ENCODE peak calls at places on chromosomes 6 and 20, in ten cellular contexts. One of them, this sample, is unnamed.
A peak's percentile ranks its signal among the peaks of the same experiment; 100 is the strongest.

GRCh38 chr6:17086469-17086868 is 15.4 kb upstream of the STMND1 start:
- DNase-seq in dorsolateral prefrontal cortex: peak; percentile 56
- DNase-seq in psoas muscle: no peak
- DNase-seq in heart right ventricle: no peak
- DNase-seq in left lung: no peak
- DNase-seq in astrocyte: peak; percentile 49
- DNase-seq in mesenchymal stem cell: peak; percentile 78
- DNase-seq in brain microvascular endothelial cell: peak; percentile 80
- DNase-seq in Panc1: peak; percentile 57
- DNase-seq in bronchial epithelial cell: peak; percentile 72
- DNase-seq in this sample: peak; percentile 69

GRCh38 chr20:48610996-48611395 is 216.8 kb downstream of the PREX1 start:
- DNase-seq in dorsolateral prefrontal cortex: no peak
- DNase-seq in psoas muscle: no peak
- DNase-seq in heart right ventricle: no peak
- DNase-seq in left lung: no peak
- DNase-seq in astrocyte: no peak
- DNase-seq in mesenchymal stem cell: no peak
- DNase-seq in brain microvascular endothelial cell: no peak
- DNase-seq in Panc1: no peak
- DNase-seq in bronchial epithelial cell: no peak
- DNase-seq in this sample: no peak

GRCh38 chr20:37711001-37711400 is 17.2 kb downstream of the CTNNBL1 start:
- DNase-seq in dorsolateral prefrontal cortex: no peak
- DNase-seq in psoas muscle: no peak
- DNase-seq in heart right ventricle: no peak
- DNase-seq in left lung: no peak
- DNase-seq in astrocyte: no peak
- DNase-seq in mesenchymal stem cell: peak; percentile 32
- DNase-seq in brain microvascular endothelial cell: no peak
- DNase-seq in Panc1: no peak
- DNase-seq in bronchial epithelial cell: peak; percentile 48
- DNase-seq in this sample: no peak

GRCh38 chr6:31844507-31844906 is 17.0 kb downstream of the HSPA1B start:
- DNase-seq in dorsolateral prefrontal cortex: no peak
- DNase-seq in psoas muscle: no peak
- DNase-seq in heart right ventricle: no peak
- DNase-seq in left lung: no peak
- DNase-seq in astrocyte: no peak
- DNase-seq in mesenchymal stem cell: no peak
- DNase-seq in brain microvascular endothelial cell: no peak
- DNase-seq in Panc1: no peak
- DNase-seq in bronchial epithelial cell: no peak
- DNase-seq in this sample: no peak

GRCh38 chr6:152360016-152360415 is 277.1 kb downstream of the SYNE1 start:
- DNase-seq in dorsolateral prefrontal cortex: no peak
- DNase-seq in psoas muscle: no peak
- DNase-seq in heart right ventricle: no peak
- DNase-seq in left lung: no peak
- DNase-seq in astrocyte: no peak
- DNase-seq in mesenchymal stem cell: no peak
- DNase-seq in brain microvascular endothelial cell: no peak
- DNase-seq in Panc1: no peak
- DNase-seq in bronchial epithelial cell: no peak
- DNase-seq in this sample: no peak

GRCh38 chr20:63147532-63147931 is 68.4 kb downstream of the YTHDF1 start:
- DNase-seq in dorsolateral prefrontal cortex: no peak
- DNase-seq in psoas muscle: no peak
- DNase-seq in heart right ventricle: no peak
- DNase-seq in left lung: no peak
- DNase-seq in astrocyte: no peak
- DNase-seq in mesenchymal stem cell: no peak
- DNase-seq in brain microvascular endothelial cell: no peak
- DNase-seq in Panc1: no peak
- DNase-seq in bronchial epithelial cell: no peak
- DNase-seq in this sample: no peak

GRCh38 chr6:34810936-34811632 is 19.2 kb downstream of the BLTP3A start:
- DNase-seq in dorsolateral prefrontal cortex: no peak
- DNase-seq in psoas muscle: no peak
- DNase-seq in heart right ventricle: no peak
- DNase-seq in left lung: no peak
- DNase-seq in astrocyte: no peak
- DNase-seq in mesenchymal stem cell: no peak
- DNase-seq in brain microvascular endothelial cell: no peak
- DNase-seq in Panc1: peak; percentile 41
- DNase-seq in bronchial epithelial cell: peak; percentile 85
- DNase-seq in this sample: peak; percentile 65

GRCh38 chr6:131134950-131135243 is 370 bp upstream of the AKAP7 start:
- DNase-seq in dorsolateral prefrontal cortex: no peak
- DNase-seq in psoas muscle: no peak
- DNase-seq in heart right ventricle: no peak
- DNase-seq in left lung: no peak
- DNase-seq in astrocyte: no peak
- DNase-seq in mesenchymal stem cell: no peak
- DNase-seq in brain microvascular endothelial cell: no peak
- DNase-seq in Panc1: peak; percentile 22
- DNase-seq in bronchial epithelial cell: no peak
- DNase-seq in this sample: no peak

GRCh38 chr6:122459240-122459639 is 12.4 kb downstream of the SERINC1 start:
- DNase-seq in dorsolateral prefrontal cortex: no peak
- DNase-seq in psoas muscle: no peak
- DNase-seq in heart right ventricle: no peak
- DNase-seq in left lung: no peak
- DNase-seq in astrocyte: no peak
- DNase-seq in mesenchymal stem cell: no peak
- DNase-seq in brain microvascular endothelial cell: no peak
- DNase-seq in Panc1: no peak
- DNase-seq in bronchial epithelial cell: peak; percentile 26
- DNase-seq in this sample: no peak

GRCh38 chr6:110665600-110665999 is 149.7 kb downstream of the CDK19 start:
- DNase-seq in dorsolateral prefrontal cortex: no peak
- DNase-seq in psoas muscle: no peak
- DNase-seq in heart right ventricle: no peak
- DNase-seq in left lung: no peak
- DNase-seq in astrocyte: no peak
- DNase-seq in mesenchymal stem cell: no peak
- DNase-seq in brain microvascular endothelial cell: no peak
- DNase-seq in Panc1: no peak
- DNase-seq in bronchial epithelial cell: no peak
- DNase-seq in this sample: no peak

DNA sequence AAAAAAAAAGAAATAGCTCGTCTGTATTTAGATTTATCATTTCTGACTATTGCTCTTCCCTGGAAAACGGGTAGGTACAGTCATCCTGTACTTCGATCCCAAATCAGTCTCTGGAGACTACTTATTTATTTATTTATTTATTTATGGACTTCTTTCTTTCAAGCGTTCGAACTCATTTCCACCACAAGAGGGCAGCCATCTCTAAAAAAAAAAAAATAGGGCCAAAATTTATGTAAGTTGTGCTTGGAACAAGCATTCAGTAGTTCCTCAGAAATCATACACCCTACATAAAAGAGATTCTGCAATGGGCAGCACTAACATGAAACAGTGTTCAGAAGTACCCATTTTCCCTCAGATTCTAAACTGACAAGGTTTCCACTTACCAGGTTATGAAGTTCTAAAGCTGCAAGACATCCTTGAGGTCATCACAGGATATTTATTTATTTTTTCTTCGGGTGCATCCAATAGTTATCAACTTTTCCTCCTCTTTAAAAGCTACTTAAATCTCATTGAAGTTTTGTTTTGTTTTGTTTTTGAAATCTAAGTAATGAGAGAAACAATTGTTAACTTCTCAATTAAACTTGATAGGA is 1.9 kb upstream of the BMP2 start:
- DNase-seq in dorsolateral prefrontal cortex: no peak
- DNase-seq in psoas muscle: no peak
- DNase-seq in heart right ventricle: no peak
- DNase-seq in left lung: no peak
- DNase-seq in astrocyte: peak; percentile 31
- DNase-seq in mesenchymal stem cell: peak; percentile 77
- DNase-seq in brain microvascular endothelial cell: peak; percentile 27
- DNase-seq in Panc1: no peak
- DNase-seq in bronchial epithelial cell: peak; percentile 65
- DNase-seq in this sample: peak; percentile 13
- H3K27me3 ChIP-seq in dorsolateral prefrontal cortex: no peaks in the 10 kb centered on the region
- H3K27me3 ChIP-seq in psoas muscle: peaks cover 3% of the 10 kb centered on the region
- H3K27me3 ChIP-seq in heart right ventricle: peaks cover 7% of the 10 kb centered on the region
- H3K27me3 ChIP-seq in left lung: peaks cover 43% of the 10 kb centered on the region
- H3K27me3 ChIP-seq in astrocyte: no peaks in the 10 kb centered on the region
- H3K27me3 ChIP-seq in mesenchymal stem cell: peaks cover 40% of the 10 kb centered on the region
- H3K27me3 ChIP-seq in brain microvascular endothelial cell: no peaks in the 10 kb centered on the region
- H3K27me3 ChIP-seq in Panc1: peaks cover 3% of the 10 kb centered on the region
- H3K27me3 ChIP-seq in bronchial epithelial cell: no peaks in the 10 kb centered on the region
- H3K27me3 ChIP-seq in this sample: no peaks in the 10 kb centered on the region

DNA sequence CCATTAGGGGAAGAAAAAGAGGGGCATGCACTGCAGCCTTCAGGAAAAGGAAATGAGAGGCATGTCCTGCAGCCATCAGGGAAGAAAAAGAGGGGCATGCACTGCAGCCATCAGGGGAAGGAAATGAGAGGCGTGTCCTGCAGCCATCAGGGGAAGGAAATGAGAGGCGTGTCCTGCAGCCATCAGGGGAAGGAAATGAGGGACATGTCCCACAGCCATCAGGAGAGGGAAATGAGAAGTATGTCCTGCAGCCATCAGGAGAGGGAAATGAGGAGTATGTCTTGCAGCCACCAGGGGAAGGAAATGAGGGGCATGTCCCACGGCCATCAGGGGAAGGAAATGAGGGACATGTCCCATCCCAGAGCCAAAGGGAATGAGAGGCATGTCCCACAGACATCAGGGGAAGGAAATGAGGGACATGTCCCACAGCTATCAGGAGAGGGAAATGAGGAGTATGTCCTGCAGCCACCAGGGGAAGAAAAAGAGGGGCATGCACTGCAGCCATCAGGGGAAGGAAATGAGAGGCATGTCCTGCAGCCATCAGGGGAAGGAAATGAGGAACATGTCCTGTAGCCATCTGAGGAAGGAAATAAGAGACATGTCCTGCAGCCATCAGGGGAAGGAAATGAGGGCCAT is 52.0 kb downstream of the PSMB1 start:
- DNase-seq in dorsolateral prefrontal cortex: no peak
- DNase-seq in psoas muscle: no peak
- DNase-seq in heart right ventricle: no peak
- DNase-seq in left lung: no peak
- DNase-seq in astrocyte: no peak
- DNase-seq in mesenchymal stem cell: no peak
- DNase-seq in brain microvascular endothelial cell: no peak
- DNase-seq in Panc1: no peak
- DNase-seq in bronchial epithelial cell: no peak
- DNase-seq in this sample: no peak
- H3K27me3 ChIP-seq in dorsolateral prefrontal cortex: no peaks in the 10 kb centered on the region
- H3K27me3 ChIP-seq in psoas muscle: peaks cover 1% of the 10 kb centered on the region
- H3K27me3 ChIP-seq in heart right ventricle: peaks cover 15% of the 10 kb centered on the region
- H3K27me3 ChIP-seq in left lung: peaks cover 22% of the 10 kb centered on the region
- H3K27me3 ChIP-seq in astrocyte: no peaks in the 10 kb centered on the region
- H3K27me3 ChIP-seq in mesenchymal stem cell: peaks cover 14% of the 10 kb centered on the region
- H3K27me3 ChIP-seq in brain microvascular endothelial cell: no peaks in the 10 kb centered on the region
- H3K27me3 ChIP-seq in Panc1: peaks cover 11% of the 10 kb centered on the region
- H3K27me3 ChIP-seq in bronchial epithelial cell: no peaks in the 10 kb centered on the region
- H3K27me3 ChIP-seq in this sample: peaks cover 19% of the 10 kb centered on the region

GRCh38 chr6:40169878-40170277 is 235.6 kb upstream of the MOCS1 start:
- DNase-seq in dorsolateral prefrontal cortex: no peak
- DNase-seq in psoas muscle: no peak
- DNase-seq in heart right ventricle: no peak
- DNase-seq in left lung: no peak
- DNase-seq in astrocyte: no peak
- DNase-seq in mesenchymal stem cell: no peak
- DNase-seq in brain microvascular endothelial cell: no peak
- DNase-seq in Panc1: no peak
- DNase-seq in bronchial epithelial cell: no peak
- DNase-seq in this sample: no peak

GRCh38 chr6:40164345-40164755 is 230.1 kb upstream of the MOCS1 start:
- DNase-seq in dorsolateral prefrontal cortex: peak; percentile 69
- DNase-seq in psoas muscle: peak; percentile 13
- DNase-seq in heart right ventricle: no peak
- DNase-seq in left lung: no peak
- DNase-seq in astrocyte: no peak
- DNase-seq in mesenchymal stem cell: no peak
- DNase-seq in brain microvascular endothelial cell: no peak
- DNase-seq in Panc1: no peak
- DNase-seq in bronchial epithelial cell: no peak
- DNase-seq in this sample: no peak

GRCh38 chr6:40165036-40165709 is 230.9 kb upstream of the MOCS1 start:
- DNase-seq in dorsolateral prefrontal cortex: no peak
- DNase-seq in psoas muscle: no peak
- DNase-seq in heart right ventricle: no peak
- DNase-seq in left lung: no peak
- DNase-seq in astrocyte: no peak
- DNase-seq in mesenchymal stem cell: no peak
- DNase-seq in brain microvascular endothelial cell: no peak
- DNase-seq in Panc1: no peak
- DNase-seq in bronchial epithelial cell: no peak
- DNase-seq in this sample: no peak

GRCh38 chr6:40163924-40164323 is 229.7 kb upstream of the MOCS1 start:
- DNase-seq in dorsolateral prefrontal cortex: no peak
- DNase-seq in psoas muscle: no peak
- DNase-seq in heart right ventricle: no peak
- DNase-seq in left lung: no peak
- DNase-seq in astrocyte: no peak
- DNase-seq in mesenchymal stem cell: no peak
- DNase-seq in brain microvascular endothelial cell: no peak
- DNase-seq in Panc1: no peak
- DNase-seq in bronchial epithelial cell: no peak
- DNase-seq in this sample: no peak

GRCh38 chr6:40166963-40167362 is 232.7 kb upstream of the MOCS1 start:
- DNase-seq in dorsolateral prefrontal cortex: no peak
- DNase-seq in psoas muscle: no peak
- DNase-seq in heart right ventricle: no peak
- DNase-seq in left lung: no peak
- DNase-seq in astrocyte: no peak
- DNase-seq in mesenchymal stem cell: no peak
- DNase-seq in brain microvascular endothelial cell: no peak
- DNase-seq in Panc1: no peak
- DNase-seq in bronchial epithelial cell: peak; percentile 58
- DNase-seq in this sample: peak; percentile 18
- H3K27me3 ChIP-seq in dorsolateral prefrontal cortex: no peaks in the 10 kb centered on the region
- H3K27me3 ChIP-seq in psoas muscle: no peaks in the 10 kb centered on the region
- H3K27me3 ChIP-seq in heart right ventricle: peaks cover 27% of the 10 kb centered on the region
- H3K27me3 ChIP-seq in left lung: no peaks in the 10 kb centered on the region
- H3K27me3 ChIP-seq in astrocyte: no peaks in the 10 kb centered on the region
- H3K27me3 ChIP-seq in mesenchymal stem cell: no peaks in the 10 kb centered on the region
- H3K27me3 ChIP-seq in brain microvascular endothelial cell: no peaks in the 10 kb centered on the region
- H3K27me3 ChIP-seq in Panc1: no peaks in the 10 kb centered on the region
- H3K27me3 ChIP-seq in bronchial epithelial cell: no peaks in the 10 kb centered on the region
- H3K27me3 ChIP-seq in this sample: no peaks in the 10 kb centered on the region

DNA sequence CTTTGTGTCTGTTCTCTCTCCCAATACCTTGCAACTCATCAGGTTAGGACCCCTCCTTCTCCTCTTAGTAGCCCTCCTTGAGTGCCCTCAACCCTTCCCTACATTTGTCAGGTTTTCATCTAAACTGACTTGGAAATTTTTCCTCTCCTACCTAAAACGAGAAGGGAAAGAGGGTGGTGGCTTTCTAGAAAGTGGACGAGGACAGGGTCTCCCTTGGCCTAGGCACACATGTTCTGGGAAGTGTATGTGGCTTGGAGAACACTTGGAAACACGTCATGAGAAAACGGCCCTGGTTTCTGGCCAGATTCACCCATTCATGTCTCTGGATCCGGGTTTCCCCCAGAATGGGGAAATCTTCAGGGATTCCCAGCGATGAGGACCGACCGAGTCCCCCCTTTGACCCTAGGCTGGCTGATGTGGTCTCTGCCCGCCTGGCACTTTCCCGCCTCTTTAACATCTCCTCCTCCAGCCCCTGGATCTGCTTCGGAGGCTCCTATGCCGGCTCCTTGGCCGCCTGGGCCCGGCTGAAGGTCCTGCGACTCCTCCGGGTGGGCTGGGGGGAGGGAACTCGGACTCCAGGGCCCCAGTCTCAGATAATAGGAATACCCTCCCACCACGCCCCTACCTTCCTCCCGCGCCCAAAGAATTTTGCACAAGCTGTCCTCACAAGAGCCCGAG is 2.9 kb downstream of the PRSS16 start:
- DNase-seq in dorsolateral prefrontal cortex: no peak
- DNase-seq in psoas muscle: no peak
- DNase-seq in heart right ventricle: no peak
- DNase-seq in left lung: peak; percentile 77
- DNase-seq in astrocyte: no peak
- DNase-seq in mesenchymal stem cell: no peak
- DNase-seq in brain microvascular endothelial cell: no peak
- DNase-seq in Panc1: no peak
- DNase-seq in bronchial epithelial cell: no peak
- DNase-seq in this sample: no peak
- H3K27me3 ChIP-seq in dorsolateral prefrontal cortex: peaks cover 8% of the 10 kb centered on the region
- H3K27me3 ChIP-seq in psoas muscle: peaks cover 29% of the 10 kb centered on the region
- H3K27me3 ChIP-seq in heart right ventricle: peaks cover 100% of the 10 kb centered on the region
- H3K27me3 ChIP-seq in left lung: peaks cover 99% of the 10 kb centered on the region
- H3K27me3 ChIP-seq in astrocyte: peaks cover 25% of the 10 kb centered on the region
- H3K27me3 ChIP-seq in mesenchymal stem cell: peaks cover 80% of the 10 kb centered on the region
- H3K27me3 ChIP-seq in brain microvascular endothelial cell: peaks cover 29% of the 10 kb centered on the region
- H3K27me3 ChIP-seq in Panc1: peaks cover 8% of the 10 kb centered on the region
- H3K27me3 ChIP-seq in bronchial epithelial cell: no peaks in the 10 kb centered on the region
- H3K27me3 ChIP-seq in this sample: peaks cover 25% of the 10 kb centered on the region